ENCODE peak calls at places on chromosomes 16 and 17, in six cellular contexts. I is iris pigment epithelial cell, D is ascending aorta, M is mucosa of descending colon, O is germinal center, B is caudate nucleus. J is an unnamed sample.
A peak's percentile ranks its signal among the peaks of the same experiment; 100 is the strongest.

GRCh38 chr17:29048440-29049360 is 5.8 kb downstream of the PIPOX start:
- DNase-seq in I (peak; percentile 12), D (no peak), M (no peak), O (no peak), B (no peak), J (no peak)

GRCh38 chr17:78219396-78220150 is 5.5 kb downstream of the BIRC5 start:
- DNase-seq in I (no peak), D (no peak), M (no peak), O (no peak), B (no peak), J (no peak)

GRCh38 chr16:50247906-50248608 is 18.3 kb upstream of the ADCY7 start:
- DNase-seq in I (no peak), D (no peak), M (no peak), O (no peak), B (no peak), J (no peak)

GRCh38 chr16:75065808-75066149 is 50.8 kb downstream of the LDHD start:
- DNase-seq in I (no peak), D (no peak), M (no peak), O (no peak), B (no peak), J (no peak)

GRCh38 chr16:86881118-86881510 is 302.8 kb downstream of the FOXL1 start:
- DNase-seq in I (no peak), D (no peak), M (no peak), O (no peak), B (no peak), J (no peak)

GRCh38 chr17:74343526-74344284 is 17.7 kb downstream of the KIF19 start:
- DNase-seq in I (no peak), D (no peak), M (no peak), O (no peak), B (no peak), J (no peak)

GRCh38 chr17:41505836-41506767 is 690 bp upstream of the KRT13 start:
- DNase-seq in I (no peak), D (no peak), M (no peak), O (peak; percentile 34), B (no peak), J (no peak)

GRCh38 chr16:85781685-85782370 is 17.5 kb downstream of the EMC8 start:
- DNase-seq in I (peak; percentile 31), D (no peak), M (peak; percentile 62), O (no peak), B (peak; percentile 12), J (no peak)

GRCh38 chr16:29912087-29912486 is 11.8 kb downstream of the ASPHD1 start:
- DNase-seq in I (no peak), D (no peak), M (no peak), O (no peak), B (no peak), J (no peak)